ENCODE peak calls at places on chromosomes 5 and 9, in six cellular contexts. A is HEK293T, B is ELR, M is NCI-H1105 treated with DMSO at 0.1 percent for 48 hours, G is pancreas, V is SW480. X is an unnamed sample.

GRCh38 chr5:69415584-69415958 is 655 bp downstream of the MARVELD2 start:
- DNase-seq in B (no peak), A (peak), G (peak), V (peak), M (peak), X (peak)

GRCh38 chr9:136142859-136143214 is 24.2 kb upstream of the TMEM250 start:
- DNase-seq in B (no peak), V (no peak), A (no peak), G (no peak), M (no peak), X (no peak)

GRCh38 chr9:37429441-37430285 is 7.2 kb downstream of the GRHPR start:
- DNase-seq in A (no peak), M (no peak), B (no peak), G (no peak), V (no peak), X (no peak)

GRCh38 chr9:113296796-113297558 is 6.2 kb downstream of the RNF183 start:
- DNase-seq in M (peak), V (no peak), G (no peak), B (no peak), A (no peak), X (no peak)

GRCh38 chr9:133449760-133450159 is 10.0 kb upstream of the CACFD1 start:
- DNase-seq in M (no peak), G (peak), A (no peak), B (peak), V (peak), X (peak)

GRCh38 chr9:121529237-121529987 is 29.8 kb upstream of the GGTA1 start:
- DNase-seq in B (peak), A (no peak), V (no peak), M (peak), G (peak), X (peak)

GRCh38 chr5:63878788-63879187 is 83.5 kb downstream of the HTR1A start:
- DNase-seq in G (no peak), V (no peak), M (no peak), A (no peak), B (no peak), X (no peak)

GRCh38 chr9:2260401-2261306 is 245.5 kb downstream of the SMARCA2 start:
- DNase-seq in G (no peak), M (no peak), B (peak), A (no peak), V (peak), X (no peak)

GRCh38 chr9:9949948-9950347 is 662.9 kb downstream of the PTPRD start:
- DNase-seq in M (no peak), G (no peak), B (no peak), V (no peak), A (no peak), X (no peak)

GRCh38 chr9:133769511-133770075 is 31.4 kb upstream of the SARDH start:
- DNase-seq in B (no peak), V (no peak), A (no peak), M (no peak), G (no peak), X (no peak)

GRCh38 chr9:114738581-114739316 is 56.8 kb upstream of the TEX48 start:
- DNase-seq in G (peak), B (peak), V (peak), M (peak), A (peak), X (peak)